ENCODE peak calls at places on chromosome 15, in five cellular contexts. One of them, this sample, is unnamed.

GRCh38 chr15:72117448-72117697 is 577 bp downstream of the MYO9A start:
- DNase-seq in AG10803: peak
- DNase-seq in ovary: peak
- DNase-seq in SK-N-SH: peak
- DNase-seq in hepatocyte: peak
- DNase-seq in this sample: peak

GRCh38 chr15:33182278-33182905 is 12.1 kb downstream of the FMN1 start:
- DNase-seq in AG10803: no peak
- DNase-seq in ovary: no peak
- DNase-seq in SK-N-SH: no peak
- DNase-seq in hepatocyte: no peak
- DNase-seq in this sample: no peak

GRCh38 chr15:55992769-55993110 is 672 bp downstream of the NEDD4 start:
- DNase-seq in AG10803: no peak
- DNase-seq in ovary: no peak
- DNase-seq in SK-N-SH: no peak
- DNase-seq in hepatocyte: no peak
- DNase-seq in this sample: no peak

GRCh38 chr15:58506787-58507671 is 75.2 kb downstream of the LIPC start:
- DNase-seq in AG10803: no peak
- DNase-seq in ovary: no peak
- DNase-seq in SK-N-SH: no peak
- DNase-seq in hepatocyte: no peak
- DNase-seq in this sample: no peak

GRCh38 chr15:41501961-41502786 is 8.5 kb downstream of the ITPKA start:
- DNase-seq in AG10803: no peak
- DNase-seq in ovary: no peak
- DNase-seq in SK-N-SH: peak
- DNase-seq in hepatocyte: no peak
- DNase-seq in this sample: no peak

GRCh38 chr15:64355559-64356442 is at the start of gene CSNK1G1:
- DNase-seq in AG10803: peak
- DNase-seq in ovary: peak
- DNase-seq in SK-N-SH: peak
- DNase-seq in hepatocyte: peak
- DNase-seq in this sample: peak

GRCh38 chr15:73789491-73790240 is 36.5 kb upstream of the INSYN1 start:
- DNase-seq in AG10803: no peak
- DNase-seq in ovary: no peak
- DNase-seq in SK-N-SH: no peak
- DNase-seq in hepatocyte: no peak
- DNase-seq in this sample: no peak

GRCh38 chr15:52217186-52217585 is 26.0 kb upstream of the GNB5 start:
- DNase-seq in AG10803: no peak
- DNase-seq in ovary: no peak
- DNase-seq in SK-N-SH: no peak
- DNase-seq in hepatocyte: no peak
- DNase-seq in this sample: no peak

GRCh38 chr15:72766025-72766424 is 17.5 kb downstream of the ADPGK start:
- DNase-seq in AG10803: no peak
- DNase-seq in ovary: no peak
- DNase-seq in SK-N-SH: no peak
- DNase-seq in hepatocyte: no peak
- DNase-seq in this sample: no peak

GRCh38 chr15:45489690-45490238 is 32.8 kb downstream of the SLC30A4 start:
- DNase-seq in AG10803: no peak
- DNase-seq in ovary: no peak
- DNase-seq in SK-N-SH: no peak
- DNase-seq in hepatocyte: no peak
- DNase-seq in this sample: no peak

GRCh38 chr15:48963524-48964113 is at the start of gene SHC4:
- DNase-seq in AG10803: peak
- DNase-seq in ovary: peak
- DNase-seq in SK-N-SH: peak
- DNase-seq in hepatocyte: peak
- DNase-seq in this sample: peak

GRCh38 chr15:70492240-70493177 is 270.8 kb downstream of the UACA start:
- DNase-seq in AG10803: peak
- DNase-seq in ovary: no peak
- DNase-seq in SK-N-SH: peak
- DNase-seq in hepatocyte: peak
- DNase-seq in this sample: peak

GRCh38 chr15:70033529-70034140 is 64.1 kb downstream of the TLE3 start:
- DNase-seq in AG10803: peak
- DNase-seq in ovary: no peak
- DNase-seq in SK-N-SH: peak
- DNase-seq in hepatocyte: no peak
- DNase-seq in this sample: peak

GRCh38 chr15:50996641-50997040 is 88.2 kb downstream of the AP4E1 start:
- DNase-seq in AG10803: peak
- DNase-seq in ovary: no peak
- DNase-seq in SK-N-SH: no peak
- DNase-seq in hepatocyte: no peak
- DNase-seq in this sample: peak

GRCh38 chr15:52351206-52351907 is 55.8 kb upstream of the MYO5C start:
- DNase-seq in AG10803: peak
- DNase-seq in ovary: no peak
- DNase-seq in SK-N-SH: no peak
- DNase-seq in hepatocyte: no peak
- DNase-seq in this sample: no peak

GRCh38 chr15:80026754-80027153 is 32.7 kb upstream of the ZFAND6 start:
- DNase-seq in AG10803: no peak
- DNase-seq in ovary: no peak
- DNase-seq in SK-N-SH: no peak
- DNase-seq in hepatocyte: no peak
- DNase-seq in this sample: no peak

GRCh38 chr15:53453253-53454105 is 306.0 kb downstream of the WDR72 start:
- DNase-seq in AG10803: no peak
- DNase-seq in ovary: no peak
- DNase-seq in SK-N-SH: no peak
- DNase-seq in hepatocyte: peak
- DNase-seq in this sample: no peak

GRCh38 chr15:50418041-50418583 is 6.1 kb upstream of the USP8 start:
- DNase-seq in AG10803: peak
- DNase-seq in ovary: no peak
- DNase-seq in SK-N-SH: no peak
- DNase-seq in hepatocyte: no peak
- DNase-seq in this sample: no peak

GRCh38 chr15:55250392-55250791 is 39.2 kb downstream of the RAB27A start:
- DNase-seq in AG10803: peak
- DNase-seq in ovary: no peak
- DNase-seq in SK-N-SH: no peak
- DNase-seq in hepatocyte: peak
- DNase-seq in this sample: peak

GRCh38 chr15:43799945-43800285 is at the start of gene SERINC4:
- DNase-seq in AG10803: no peak
- DNase-seq in ovary: no peak
- DNase-seq in SK-N-SH: no peak
- DNase-seq in hepatocyte: no peak
- DNase-seq in this sample: no peak

GRCh38 chr15:28977377-28978010 is 91.7 kb downstream of the APBA2 start:
- DNase-seq in AG10803: peak
- DNase-seq in ovary: no peak
- DNase-seq in SK-N-SH: no peak
- DNase-seq in hepatocyte: peak
- DNase-seq in this sample: peak

GRCh38 chr15:80885180-80885579 is 104.4 kb downstream of the MESD start:
- DNase-seq in AG10803: no peak
- DNase-seq in ovary: no peak
- DNase-seq in SK-N-SH: no peak
- DNase-seq in hepatocyte: no peak
- DNase-seq in this sample: no peak

GRCh38 chr15:65824941-65825544 is 33.0 kb upstream of the DENND4A start:
- DNase-seq in AG10803: peak
- DNase-seq in ovary: peak
- DNase-seq in SK-N-SH: no peak
- DNase-seq in hepatocyte: no peak
- DNase-seq in this sample: peak

GRCh38 chr15:55907797-55908196 is 85.6 kb downstream of the NEDD4 start:
- DNase-seq in AG10803: peak
- DNase-seq in ovary: no peak
- DNase-seq in SK-N-SH: peak
- DNase-seq in hepatocyte: peak
- DNase-seq in this sample: peak

GRCh38 chr15:60297047-60297446 is 100.7 kb downstream of the ANXA2 start:
- DNase-seq in AG10803: no peak
- DNase-seq in ovary: no peak
- DNase-seq in SK-N-SH: no peak
- DNase-seq in hepatocyte: no peak
- DNase-seq in this sample: no peak

GRCh38 chr15:78615151-78615589 is 5.6 kb downstream of the CHRNA3 start:
- DNase-seq in AG10803: no peak
- DNase-seq in ovary: no peak
- DNase-seq in SK-N-SH: no peak
- DNase-seq in hepatocyte: no peak
- DNase-seq in this sample: no peak

GRCh38 chr15:65937476-65937875 is 68.2 kb downstream of the RAB11A start:
- DNase-seq in AG10803: no peak
- DNase-seq in ovary: no peak
- DNase-seq in SK-N-SH: peak
- DNase-seq in hepatocyte: no peak
- DNase-seq in this sample: peak

GRCh38 chr15:43105077-43105769 is 615 bp downstream of the UBR1 start:
- DNase-seq in AG10803: no peak
- DNase-seq in ovary: no peak
- DNase-seq in SK-N-SH: peak
- DNase-seq in hepatocyte: peak
- DNase-seq in this sample: no peak

GRCh38 chr15:51647128-51647562 is 24.6 kb upstream of the DMXL2 start:
- DNase-seq in AG10803: peak
- DNase-seq in ovary: no peak
- DNase-seq in SK-N-SH: peak
- DNase-seq in hepatocyte: no peak
- DNase-seq in this sample: peak

GRCh38 chr15:73873889-73874511 is 636 bp downstream of the TBC1D21 start:
- DNase-seq in AG10803: peak
- DNase-seq in ovary: no peak
- DNase-seq in SK-N-SH: peak
- DNase-seq in hepatocyte: peak
- DNase-seq in this sample: peak

GRCh38 chr15:25613113-25613512 is 174.3 kb upstream of the UBE3A start:
- DNase-seq in AG10803: no peak
- DNase-seq in ovary: no peak
- DNase-seq in SK-N-SH: no peak
- DNase-seq in hepatocyte: no peak
- DNase-seq in this sample: no peak

GRCh38 chr15:100735654-100736053 is 133.3 kb downstream of the ASB7 start:
- DNase-seq in AG10803: no peak
- DNase-seq in ovary: no peak
- DNase-seq in SK-N-SH: peak
- DNase-seq in hepatocyte: no peak
- DNase-seq in this sample: no peak

GRCh38 chr15:87672309-87672897 is 584.1 kb downstream of the NTRK3 start:
- DNase-seq in AG10803: peak
- DNase-seq in ovary: no peak
- DNase-seq in SK-N-SH: peak
- DNase-seq in hepatocyte: peak
- DNase-seq in this sample: peak

GRCh38 chr15:31216210-31216911 is 110.3 kb upstream of the KLF13 start:
- DNase-seq in AG10803: peak
- DNase-seq in ovary: peak
- DNase-seq in SK-N-SH: peak
- DNase-seq in hepatocyte: peak
- DNase-seq in this sample: no peak

GRCh38 chr15:75130597-75131268 is 70.9 kb upstream of the C15orf39 start:
- DNase-seq in AG10803: no peak
- DNase-seq in ovary: no peak
- DNase-seq in SK-N-SH: no peak
- DNase-seq in hepatocyte: no peak
- DNase-seq in this sample: no peak
- H3K4me3 ChIP-seq in AG10803: no peak
- H3K4me3 ChIP-seq in ovary: no peak
- H3K4me3 ChIP-seq in SK-N-SH: no peak
- H3K4me3 ChIP-seq in hepatocyte: no peak
- H3K4me3 ChIP-seq in this sample: no peak

GRCh38 chr15:75637245-75638009 is 2.6 kb downstream of the IMP3 start:
- DNase-seq in AG10803: no peak
- DNase-seq in ovary: no peak
- DNase-seq in SK-N-SH: no peak
- DNase-seq in hepatocyte: no peak
- DNase-seq in this sample: no peak
- H3K4me3 ChIP-seq in AG10803: peak
- H3K4me3 ChIP-seq in ovary: no peak
- H3K4me3 ChIP-seq in SK-N-SH: peak
- H3K4me3 ChIP-seq in hepatocyte: no peak
- H3K4me3 ChIP-seq in this sample: no peak

GRCh38 chr15:67865766-67866165 is 25.9 kb upstream of the RNU6-1 start:
- DNase-seq in AG10803: no peak
- DNase-seq in ovary: no peak
- DNase-seq in SK-N-SH: no peak
- DNase-seq in hepatocyte: no peak
- DNase-seq in this sample: no peak
- H3K4me3 ChIP-seq in AG10803: no peak
- H3K4me3 ChIP-seq in ovary: no peak
- H3K4me3 ChIP-seq in SK-N-SH: no peak
- H3K4me3 ChIP-seq in hepatocyte: no peak
- H3K4me3 ChIP-seq in this sample: no peak

DNA sequence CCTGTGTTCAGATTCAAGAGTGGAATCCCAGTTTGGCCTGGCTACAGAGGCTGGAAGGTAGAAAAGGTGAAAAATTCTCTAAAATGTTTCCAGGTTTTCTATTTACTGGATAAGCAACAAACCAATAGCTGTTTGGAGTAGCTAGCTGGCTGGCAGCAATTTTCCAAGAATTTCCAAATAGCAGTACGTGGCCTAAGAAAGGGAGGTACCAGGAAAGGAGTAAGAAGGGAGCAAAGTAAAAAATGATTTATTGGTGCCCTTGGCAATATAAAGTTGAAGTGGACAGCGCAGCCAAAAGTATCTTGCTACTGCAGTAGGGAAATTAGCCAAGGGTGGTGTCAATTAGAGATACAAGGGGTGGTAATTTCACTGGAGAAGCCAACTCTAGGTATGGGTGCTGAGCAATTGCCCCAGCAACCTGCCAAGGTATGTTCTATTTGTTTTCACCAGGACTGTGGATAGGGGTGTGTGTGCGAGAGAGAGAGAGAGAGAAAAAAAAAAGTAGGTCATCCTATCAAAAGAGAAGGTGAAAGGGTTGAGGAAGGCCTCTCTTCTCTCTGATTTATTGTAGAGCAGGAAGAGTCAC is 40.8 kb upstream of the THBS1 start:
- DNase-seq in AG10803: no peak
- DNase-seq in ovary: no peak
- DNase-seq in SK-N-SH: no peak
- DNase-seq in hepatocyte: no peak
- DNase-seq in this sample: no peak
- H3K4me3 ChIP-seq in AG10803: no peak
- H3K4me3 ChIP-seq in ovary: no peak
- H3K4me3 ChIP-seq in SK-N-SH: no peak
- H3K4me3 ChIP-seq in hepatocyte: no peak
- H3K4me3 ChIP-seq in this sample: no peak

GRCh38 chr15:90586948-90587347 is 57.2 kb downstream of the CRTC3 start:
- DNase-seq in AG10803: no peak
- DNase-seq in ovary: no peak
- DNase-seq in SK-N-SH: no peak
- DNase-seq in hepatocyte: no peak
- DNase-seq in this sample: no peak
- H3K4me3 ChIP-seq in AG10803: no peak
- H3K4me3 ChIP-seq in ovary: no peak
- H3K4me3 ChIP-seq in SK-N-SH: no peak
- H3K4me3 ChIP-seq in hepatocyte: no peak
- H3K4me3 ChIP-seq in this sample: no peak

GRCh38 chr15:88704791-88705768 is 66.3 kb downstream of the ISG20 start:
- DNase-seq in AG10803: peak
- DNase-seq in ovary: peak
- DNase-seq in SK-N-SH: peak
- DNase-seq in hepatocyte: peak
- DNase-seq in this sample: peak
- H3K4me3 ChIP-seq in AG10803: peak
- H3K4me3 ChIP-seq in ovary: peak
- H3K4me3 ChIP-seq in SK-N-SH: no peak
- H3K4me3 ChIP-seq in hepatocyte: peak
- H3K4me3 ChIP-seq in this sample: peak

This sample was measured in astrocyte.